ENCODE peak calls at places on chromosomes 11 and 22, in ten cellular contexts. F, Q, O, N, K, H, B, R, A and J are unnamed samples.

GRCh38 chr22:26170795-26171194 is 1.5 kb downstream of the SEZ6L start:
- DNase-seq in F (peak), Q (no peak), O (no peak), N (peak), K (no peak), H (no peak), B (no peak), R (no peak), A (no peak), J (no peak)

GRCh38 chr11:33542921-33543320 is 157.7 kb downstream of the C11orf91 start:
- DNase-seq in F (peak), Q (peak), O (peak), N (peak), K (peak), H (peak), B (peak), R (peak), A (peak), J (no peak)

GRCh38 chr11:82842019-82842418 is 58.2 kb downstream of the PRCP start:
- DNase-seq in F (no peak), Q (no peak), O (no peak), N (no peak), K (no peak), H (no peak), B (no peak), R (no peak), A (no peak), J (no peak)

GRCh38 chr11:27421819-27422494 is 50.6 kb downstream of the LGR4 start:
- DNase-seq in F (no peak), Q (no peak), O (no peak), N (no peak), K (no peak), H (no peak), B (no peak), R (no peak), A (no peak), J (no peak)

GRCh38 chr11:109697140-109697843 is 275.3 kb downstream of the C11orf87 start:
- DNase-seq in F (peak), Q (peak), O (peak), N (peak), K (peak), H (peak), B (no peak), R (peak), A (peak), J (no peak)

GRCh38 chr11:29093416-29093815 is 923.4 kb downstream of the KCNA4 start:
- DNase-seq in F (no peak), Q (peak), O (peak), N (peak), K (peak), H (peak), B (no peak), R (no peak), A (no peak), J (no peak)

GRCh38 chr22:24329453-24329852 is 58.8 kb downstream of the SPECC1L start:
- DNase-seq in F (no peak), Q (no peak), O (no peak), N (no peak), K (no peak), H (no peak), B (no peak), R (no peak), A (no peak), J (no peak)

GRCh38 chr11:20599424-20600346 is at the start of gene SLC6A5:
- DNase-seq in F (peak), Q (peak), O (peak), N (peak), K (peak), H (peak), B (no peak), R (peak), A (peak), J (no peak)

GRCh38 chr22:27110985-27111451 is 453.6 kb downstream of the MIAT start:
- DNase-seq in F (no peak), Q (peak), O (peak), N (no peak), K (peak), H (peak), B (no peak), R (no peak), A (peak), J (no peak)

GRCh38 chr22:37639771-37640590 is 512 bp downstream of the SH3BP1 start:
- DNase-seq in F (no peak), Q (no peak), O (no peak), N (no peak), K (no peak), H (no peak), B (no peak), R (peak), A (no peak), J (no peak)

GRCh38 chr11:126059238-126059761 is 3.4 kb downstream of the CDON start:
- DNase-seq in F (no peak), Q (no peak), O (no peak), N (no peak), K (no peak), H (no peak), B (no peak), R (no peak), A (no peak), J (no peak)

GRCh38 chr11:11993814-11994213 is 14.6 kb downstream of the DKK3 start:
- DNase-seq in F (no peak), Q (no peak), O (peak), N (peak), K (peak), H (peak), B (no peak), R (no peak), A (peak), J (peak)

GRCh38 chr11:67539588-67539987 is 16.3 kb upstream of the CABP2 start:
- DNase-seq in F (no peak), Q (peak), O (no peak), N (no peak), K (no peak), H (no peak), B (no peak), R (peak), A (no peak), J (no peak)

GRCh38 chr11:121520243-121521144 is 67.7 kb upstream of the SORL1-AS1 start:
- DNase-seq in F (no peak), Q (no peak), O (peak), N (peak), K (peak), H (peak), B (no peak), R (no peak), A (no peak), J (no peak)

GRCh38 chr11:108324587-108324986 is 101.7 kb downstream of the ATM start:
- DNase-seq in F (no peak), Q (no peak), O (peak), N (no peak), K (peak), H (peak), B (no peak), R (no peak), A (no peak), J (no peak)

GRCh38 chr11:66612458-66612857 is 4.0 kb upstream of the RBM14 start:
- DNase-seq in F (no peak), Q (no peak), O (no peak), N (no peak), K (no peak), H (no peak), B (no peak), R (no peak), A (no peak), J (no peak)

GRCh38 chr11:62439785-62440602 is 21.2 kb downstream of the SCGB1A1 start:
- DNase-seq in F (no peak), Q (no peak), O (peak), N (no peak), K (peak), H (peak), B (no peak), R (no peak), A (no peak), J (no peak)

GRCh38 chr11:74937696-74938475 is 11.0 kb downstream of the XRRA1 start:
- DNase-seq in F (no peak), Q (no peak), O (peak), N (no peak), K (peak), H (peak), B (no peak), R (no peak), A (no peak), J (no peak)

GRCh38 chr11:57306156-57306876 is 18.4 kb downstream of the TNKS1BP1 start:
- DNase-seq in F (no peak), Q (peak), O (peak), N (no peak), K (peak), H (peak), B (no peak), R (no peak), A (no peak), J (no peak)

GRCh38 chr11:64583296-64584262 is 7.4 kb upstream of the SLC22A12 start:
- DNase-seq in F (no peak), Q (no peak), O (peak), N (no peak), K (no peak), H (peak), B (no peak), R (no peak), A (peak), J (no peak)

GRCh38 chr11:119169272-119169719 is 771 bp downstream of the NLRX1 start:
- DNase-seq in F (peak), Q (peak), O (peak), N (peak), K (no peak), H (peak), B (no peak), R (peak), A (peak), J (no peak)

GRCh38 chr22:21657020-21657360 is 8.8 kb upstream of the PPIL2 start:
- DNase-seq in F (no peak), Q (no peak), O (no peak), N (no peak), K (no peak), H (no peak), B (no peak), R (no peak), A (no peak), J (no peak)

GRCh38 chr11:130831506-130832385 is 84.5 kb downstream of the SNX19 start:
- DNase-seq in F (no peak), Q (no peak), O (no peak), N (peak), K (peak), H (no peak), B (no peak), R (peak), A (peak), J (no peak)

GRCh38 chr11:116357769-116358544 is 414.8 kb downstream of the BUD13 start:
- DNase-seq in F (peak), Q (no peak), O (peak), N (no peak), K (no peak), H (no peak), B (no peak), R (peak), A (peak), J (no peak)

GRCh38 chr11:14905104-14906033 is 13.3 kb upstream of the CYP2R1 start:
- DNase-seq in F (peak), Q (no peak), O (peak), N (no peak), K (peak), H (peak), B (peak), R (peak), A (no peak), J (no peak)

GRCh38 chr22:45553333-45554039 is 50.8 kb downstream of the FBLN1 start:
- DNase-seq in F (peak), Q (peak), O (peak), N (peak), K (peak), H (peak), B (peak), R (peak), A (peak), J (peak)

GRCh38 chr22:45552017-45552411 is 49.3 kb downstream of the FBLN1 start:
- DNase-seq in F (no peak), Q (no peak), O (no peak), N (no peak), K (no peak), H (no peak), B (no peak), R (no peak), A (no peak), J (no peak)

GRCh38 chr22:45554040-45554406 is 51.3 kb downstream of the FBLN1 start:
- DNase-seq in F (no peak), Q (no peak), O (no peak), N (peak), K (no peak), H (no peak), B (no peak), R (peak), A (no peak), J (no peak)

GRCh38 chr22:45552580-45553332 is 50.1 kb downstream of the FBLN1 start:
- DNase-seq in F (peak), Q (no peak), O (peak), N (no peak), K (peak), H (peak), B (peak), R (no peak), A (no peak), J (no peak)

DNA sequence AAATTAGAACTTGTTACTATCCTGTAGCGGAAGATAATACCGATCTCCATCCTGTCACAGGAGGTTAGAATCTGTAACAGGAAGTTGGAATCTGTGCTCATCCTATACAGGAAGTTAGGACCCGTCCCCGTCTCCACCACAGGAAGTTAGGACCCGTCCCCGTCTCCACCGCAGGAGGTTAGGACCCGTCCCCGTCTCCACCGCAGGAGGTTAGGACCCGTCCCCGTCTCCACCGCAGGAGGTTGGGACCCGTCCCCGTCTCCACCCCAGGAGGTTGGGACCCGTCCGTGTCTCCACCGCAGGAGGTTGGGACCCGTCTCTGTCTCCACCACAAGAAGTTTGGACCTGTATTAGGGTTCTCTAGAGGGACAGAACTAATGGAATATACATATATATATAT is 52.2 kb downstream of the FBLN1 start:
- DNase-seq in F (no peak), Q (no peak), O (no peak), N (no peak), K (no peak), H (no peak), B (no peak), R (no peak), A (no peak), J (no peak)
- TF ChIP-seq CTCF in F (no peak), Q (no peak), O (no peak), N (no peak), K (no peak), H (no peak), B (no peak), R (no peak), A (no peak), J (no peak)

DNA sequence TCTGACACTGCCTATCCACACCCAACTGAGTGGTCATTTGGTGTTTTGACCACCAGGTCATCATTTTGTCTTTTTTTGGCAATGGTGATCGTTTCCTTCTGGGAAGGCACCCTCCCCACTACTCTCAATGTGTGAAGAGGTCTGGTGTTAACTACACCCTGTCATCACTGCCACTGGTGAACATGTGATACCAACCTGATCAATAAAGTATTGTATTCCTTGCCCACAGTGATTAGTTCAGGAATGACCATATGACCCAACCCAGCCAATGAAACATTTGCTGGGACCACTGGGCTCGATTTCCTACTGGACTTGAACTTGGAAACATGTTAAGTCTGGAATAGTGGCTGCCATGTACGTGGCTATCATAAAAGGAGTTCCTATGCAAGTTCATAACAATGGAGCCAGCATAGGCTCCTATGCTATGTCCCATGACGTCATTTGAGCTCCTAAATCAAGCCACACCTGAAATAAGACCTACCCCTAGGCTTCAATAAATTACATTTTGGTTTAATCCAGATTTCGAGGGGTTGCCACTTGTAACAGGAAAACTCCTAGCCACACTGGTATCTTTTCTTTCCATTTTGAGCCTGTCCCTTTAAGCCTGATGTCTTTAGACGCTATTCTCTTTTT is 51.1 kb downstream of the CHST1 start:
- DNase-seq in F (no peak), Q (no peak), O (no peak), N (no peak), K (no peak), H (no peak), B (no peak), R (no peak), A (no peak), J (no peak)
- TF ChIP-seq CTCF in F (no peak), Q (no peak), O (no peak), N (no peak), K (no peak), H (no peak), B (no peak), R (no peak), A (no peak), J (no peak)

DNA sequence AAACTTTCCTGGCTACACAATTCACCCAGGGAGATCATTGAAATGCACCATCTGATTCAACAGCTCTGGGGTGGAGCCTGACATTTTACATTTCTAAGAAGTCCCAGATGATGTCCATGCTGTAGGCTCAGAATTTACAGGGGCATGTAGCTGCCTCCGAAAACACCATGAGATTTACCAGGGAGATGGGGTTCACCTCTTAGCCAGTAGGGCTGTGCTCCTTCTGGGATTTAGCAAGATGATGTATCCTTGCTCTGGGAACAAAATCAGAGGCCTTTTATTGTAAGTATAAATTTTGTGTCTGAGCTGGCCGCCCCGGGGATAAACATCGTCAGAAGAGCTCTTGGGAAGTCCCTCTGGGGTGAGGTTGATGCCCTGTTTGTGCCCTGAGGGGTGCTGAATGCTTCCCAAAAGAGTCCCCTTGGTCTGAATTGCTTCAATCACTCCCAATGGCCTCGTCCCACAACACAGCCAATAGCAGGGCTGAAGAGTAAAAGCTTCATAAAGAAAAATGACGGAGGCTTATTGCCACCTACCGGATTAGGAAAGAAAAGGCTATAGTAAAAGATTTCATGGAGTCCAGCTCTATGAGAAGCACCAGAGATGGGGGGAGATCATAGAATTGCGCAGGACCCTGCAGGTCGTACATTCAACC is 33.4 kb upstream of the API5 start:
- DNase-seq in F (no peak), Q (peak), O (peak), N (peak), K (peak), H (peak), B (no peak), R (peak), A (no peak), J (no peak)
- TF ChIP-seq CTCF in F (no peak), Q (peak), O (peak), N (peak), K (peak), H (peak), B (peak), R (peak), A (peak), J (peak)

DNA sequence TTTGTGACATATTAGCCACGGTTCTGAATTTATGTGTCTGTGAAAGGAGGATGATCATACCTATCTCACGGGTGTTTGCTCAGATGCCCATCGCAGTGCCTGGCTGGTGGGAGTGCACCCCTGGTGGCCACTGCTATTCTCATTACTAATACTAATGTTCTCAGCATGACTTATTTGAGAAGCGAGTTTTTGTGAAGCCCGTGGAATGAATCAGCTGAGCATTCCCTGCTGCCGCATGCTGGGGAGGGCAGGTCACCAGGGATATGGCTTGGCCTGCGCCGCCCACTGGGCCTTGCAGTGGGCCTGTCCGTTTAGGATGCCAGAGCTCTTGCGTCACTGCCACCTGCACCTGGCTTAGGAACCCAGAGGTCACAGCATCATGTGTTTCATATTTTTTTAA is 16.8 kb downstream of the CTTN start:
- DNase-seq in F (no peak), Q (no peak), O (peak), N (no peak), K (peak), H (peak), B (no peak), R (no peak), A (no peak), J (no peak)
- TF ChIP-seq CTCF in F (no peak), Q (no peak), O (peak), N (no peak), K (peak), H (peak), B (no peak), R (no peak), A (peak), J (peak)

GRCh38 chr11:77066229-77067023 is at the start of gene CAPN5:
- DNase-seq in F (peak), Q (peak), O (peak), N (peak), K (peak), H (peak), B (peak), R (peak), A (peak), J (peak)
- TF ChIP-seq CTCF in F (peak), Q (peak), O (peak), N (peak), K (peak), H (peak), B (peak), R (peak), A (peak), J (peak)

GRCh38 chr22:38718414-38718813 is 12.7 kb downstream of the GTPBP1 start:
- DNase-seq in F (peak), Q (peak), O (peak), N (peak), K (peak), H (peak), B (no peak), R (no peak), A (peak), J (no peak)
- TF ChIP-seq CTCF in F (peak), Q (no peak), O (peak), N (peak), K (peak), H (peak), B (peak), R (no peak), A (peak), J (peak)